ENCODE peak calls at places on chromosomes 1 and 21, in ten cellular contexts. C is bronchial epithelial cell, K is upper lobe of right lung, Y is HL-60, N is prostate gland, G is aorta, Z is astrocyte of the spinal cord, E is IMR-90, B is fibroblast of mammary gland, L is mammary epithelial cell. P is an unnamed sample.

GRCh38 chr1:7249516-7249915 is 464.3 kb downstream of the CAMTA1 start:
- DNase-seq in C (no peak), K (no peak), Y (no peak), N (no peak), G (no peak), Z (no peak), E (no peak), B (no peak), L (no peak), P (no peak)

GRCh38 chr1:151273924-151274466 is 8.1 kb upstream of the ZNF687 start:
- DNase-seq in C (no peak), K (no peak), Y (no peak), N (no peak), G (no peak), Z (no peak), E (no peak), B (no peak), L (no peak), P (no peak)

GRCh38 chr21:29258626-29259335 is 39.9 kb upstream of the BACH1 start:
- DNase-seq in C (peak), K (no peak), Y (no peak), N (peak), G (no peak), Z (peak), E (peak), B (peak), L (peak), P (peak)

GRCh38 chr1:19734056-19734455 is 65.7 kb downstream of the TMCO4 start:
- DNase-seq in C (no peak), K (no peak), Y (no peak), N (no peak), G (no peak), Z (peak), E (no peak), B (no peak), L (no peak), P (no peak)

GRCh38 chr21:39938086-39938611 is 70.9 kb downstream of the PCP4 start:
- DNase-seq in C (no peak), K (no peak), Y (no peak), N (peak), G (no peak), Z (no peak), E (no peak), B (no peak), L (no peak), P (no peak)

GRCh38 chr1:155254714-155255242 is 505 bp downstream of the ENTREP3 start:
- DNase-seq in C (no peak), K (peak), Y (no peak), N (no peak), G (peak), Z (peak), E (no peak), B (no peak), L (no peak), P (no peak)

GRCh38 chr1:216562383-216562782 is 139.1 kb upstream of the USH2A start:
- DNase-seq in C (no peak), K (no peak), Y (no peak), N (no peak), G (no peak), Z (no peak), E (peak), B (no peak), L (no peak), P (no peak)

GRCh38 chr1:60819302-60819701 is 263.1 kb upstream of the NFIA start:
- DNase-seq in C (no peak), K (no peak), Y (no peak), N (no peak), G (no peak), Z (no peak), E (no peak), B (no peak), L (no peak), P (no peak)

GRCh38 chr1:182756423-182756822 is 33.1 kb upstream of the NPL start:
- DNase-seq in C (no peak), K (no peak), Y (no peak), N (no peak), G (no peak), Z (no peak), E (no peak), B (no peak), L (no peak), P (no peak)

GRCh38 chr1:117077267-117077666 is 17.1 kb downstream of the TTF2 start:
- DNase-seq in C (peak), K (no peak), Y (no peak), N (no peak), G (no peak), Z (peak), E (peak), B (peak), L (peak), P (peak)

GRCh38 chr1:210817385-210818275 is 316.3 kb downstream of the KCNH1 start:
- DNase-seq in C (no peak), K (no peak), Y (no peak), N (no peak), G (no peak), Z (no peak), E (no peak), B (no peak), L (no peak), P (no peak)

GRCh38 chr1:63524166-63524565 is 841 bp downstream of the EFCAB7 start:
- DNase-seq in C (no peak), K (no peak), Y (no peak), N (no peak), G (no peak), Z (no peak), E (no peak), B (peak), L (no peak), P (no peak)

GRCh38 chr1:91555074-91555730 is 54.6 kb downstream of the CDC7 start:
- DNase-seq in C (peak), K (no peak), Y (no peak), N (no peak), G (no peak), Z (peak), E (peak), B (peak), L (no peak), P (no peak)

GRCh38 chr1:6126521-6127067 is 53.5 kb downstream of the CHD5 start:
- DNase-seq in C (no peak), K (peak), Y (no peak), N (no peak), G (peak), Z (no peak), E (no peak), B (no peak), L (no peak), P (no peak)

GRCh38 chr1:105838071-105838470 is 1218.4 kb upstream of the PRMT6 start:
- DNase-seq in C (no peak), K (no peak), Y (no peak), N (no peak), G (no peak), Z (no peak), E (no peak), B (no peak), L (no peak), P (no peak)

GRCh38 chr1:19376428-19377372 is 64.6 kb downstream of the SLC66A1 start:
- DNase-seq in C (no peak), K (no peak), Y (no peak), N (no peak), G (no peak), Z (no peak), E (no peak), B (no peak), L (no peak), P (no peak)

GRCh38 chr1:100671604-100672003 is 47.9 kb upstream of the VCAM1 start:
- DNase-seq in C (peak), K (no peak), Y (no peak), N (no peak), G (no peak), Z (no peak), E (peak), B (peak), L (peak), P (peak)

GRCh38 chr1:55071477-55071876 is 32.1 kb downstream of the PCSK9 start:
- DNase-seq in C (peak), K (no peak), Y (no peak), N (no peak), G (no peak), Z (peak), E (peak), B (peak), L (peak), P (peak)

GRCh38 chr1:184755226-184756065 is 788 bp upstream of the EDEM3 start:
- DNase-seq in C (peak), K (no peak), Y (no peak), N (no peak), G (no peak), Z (peak), E (no peak), B (peak), L (no peak), P (no peak)

GRCh38 chr1:31382379-31382989 is 9.6 kb upstream of the FABP3 start:
- DNase-seq in C (no peak), K (no peak), Y (no peak), N (no peak), G (no peak), Z (no peak), E (no peak), B (no peak), L (no peak), P (no peak)

GRCh38 chr1:171798760-171799159 is 17.3 kb downstream of the METTL13 start:
- DNase-seq in C (no peak), K (no peak), Y (no peak), N (no peak), G (no peak), Z (no peak), E (no peak), B (peak), L (no peak), P (no peak)

GRCh38 chr1:165355221-165355976 is 1.1 kb downstream of the LMX1A start:
- DNase-seq in C (no peak), K (no peak), Y (no peak), N (no peak), G (no peak), Z (no peak), E (no peak), B (no peak), L (no peak), P (no peak)

GRCh38 chr1:57835620-57836019 is 411.8 kb upstream of the DAB1 start:
- DNase-seq in C (no peak), K (no peak), Y (no peak), N (no peak), G (no peak), Z (peak), E (no peak), B (no peak), L (peak), P (no peak)

GRCh38 chr1:50667710-50668356 is 244.6 kb upstream of the DMRTA2 start:
- DNase-seq in C (no peak), K (no peak), Y (no peak), N (no peak), G (no peak), Z (peak), E (peak), B (peak), L (no peak), P (no peak)

GRCh38 chr21:28949318-28949717 is 43.4 kb downstream of the LTN1 start:
- DNase-seq in C (no peak), K (no peak), Y (no peak), N (no peak), G (no peak), Z (no peak), E (no peak), B (no peak), L (no peak), P (no peak)

GRCh38 chr1:57089855-57090254 is 124.0 kb upstream of the C8B start:
- DNase-seq in C (no peak), K (no peak), Y (no peak), N (no peak), G (no peak), Z (no peak), E (no peak), B (no peak), L (no peak), P (no peak)

GRCh38 chr1:156746716-156747631 is 4.5 kb downstream of the HDGF start:
- DNase-seq in C (peak), K (peak), Y (peak), N (peak), G (peak), Z (peak), E (peak), B (peak), L (peak), P (peak)

GRCh38 chr1:203072911-203073310 is 12.9 kb downstream of the MYOG start:
- DNase-seq in C (no peak), K (no peak), Y (no peak), N (no peak), G (no peak), Z (peak), E (peak), B (peak), L (peak), P (no peak)

GRCh38 chr1:86380257-86380861 is 15.8 kb downstream of the ODF2L start:
- DNase-seq in C (peak), K (no peak), Y (no peak), N (no peak), G (no peak), Z (peak), E (peak), B (peak), L (peak), P (peak)

GRCh38 chr1:53482441-53483153 is 23.4 kb downstream of the DMRTB1 start:
- DNase-seq in C (peak), K (no peak), Y (no peak), N (no peak), G (peak), Z (no peak), E (no peak), B (no peak), L (no peak), P (no peak)

GRCh38 chr1:12544992-12545391 is 73.0 kb downstream of the DHRS3 start:
- DNase-seq in C (no peak), K (peak), Y (no peak), N (no peak), G (no peak), Z (no peak), E (no peak), B (no peak), L (no peak), P (no peak)

GRCh38 chr1:157968503-157968902 is 24.9 kb upstream of the KIRREL1 start:
- DNase-seq in C (peak), K (no peak), Y (no peak), N (no peak), G (peak), Z (peak), E (peak), B (peak), L (peak), P (peak)

GRCh38 chr21:17981060-17981459 is 161.9 kb upstream of the C21orf91 start:
- DNase-seq in C (no peak), K (no peak), Y (no peak), N (no peak), G (no peak), Z (no peak), E (no peak), B (no peak), L (no peak), P (no peak)

GRCh38 chr1:179591592-179592580 is at the start of gene TDRD5:
- DNase-seq in C (no peak), K (peak), Y (no peak), N (no peak), G (no peak), Z (no peak), E (no peak), B (no peak), L (no peak), P (no peak)

GRCh38 chr1:228370941-228371740 is 35.5 kb downstream of the TRIM11 start:
- DNase-seq in C (no peak), K (peak), Y (no peak), N (no peak), G (peak), Z (no peak), E (no peak), B (no peak), L (no peak), P (no peak)

GRCh38 chr1:208025036-208025435 is 114.1 kb upstream of the CD34 start:
- DNase-seq in C (no peak), K (peak), Y (no peak), N (no peak), G (peak), Z (peak), E (no peak), B (peak), L (no peak), P (no peak)

GRCh38 chr1:116153692-116154031 is 42.5 kb downstream of the MAB21L3 start:
- DNase-seq in C (no peak), K (no peak), Y (no peak), N (no peak), G (no peak), Z (no peak), E (no peak), B (no peak), L (no peak), P (no peak)

GRCh38 chr1:47510282-47510811 is 72.5 kb downstream of the FOXD2 start:
- DNase-seq in C (no peak), K (no peak), Y (no peak), N (no peak), G (no peak), Z (no peak), E (no peak), B (no peak), L (no peak), P (no peak)

GRCh38 chr1:47511825-47512224 is 74.0 kb downstream of the FOXD2 start:
- DNase-seq in C (no peak), K (no peak), Y (no peak), N (no peak), G (no peak), Z (no peak), E (no peak), B (no peak), L (no peak), P (no peak)

GRCh38 chr1:47507921-47508894 is 70.4 kb downstream of the FOXD2 start:
- DNase-seq in C (no peak), K (peak), Y (no peak), N (peak), G (peak), Z (no peak), E (no peak), B (no peak), L (no peak), P (no peak)

GRCh38 chr1:47507140-47507539 is 69.3 kb downstream of the FOXD2 start:
- DNase-seq in C (peak), K (no peak), Y (no peak), N (no peak), G (no peak), Z (no peak), E (no peak), B (no peak), L (no peak), P (no peak)

DNA sequence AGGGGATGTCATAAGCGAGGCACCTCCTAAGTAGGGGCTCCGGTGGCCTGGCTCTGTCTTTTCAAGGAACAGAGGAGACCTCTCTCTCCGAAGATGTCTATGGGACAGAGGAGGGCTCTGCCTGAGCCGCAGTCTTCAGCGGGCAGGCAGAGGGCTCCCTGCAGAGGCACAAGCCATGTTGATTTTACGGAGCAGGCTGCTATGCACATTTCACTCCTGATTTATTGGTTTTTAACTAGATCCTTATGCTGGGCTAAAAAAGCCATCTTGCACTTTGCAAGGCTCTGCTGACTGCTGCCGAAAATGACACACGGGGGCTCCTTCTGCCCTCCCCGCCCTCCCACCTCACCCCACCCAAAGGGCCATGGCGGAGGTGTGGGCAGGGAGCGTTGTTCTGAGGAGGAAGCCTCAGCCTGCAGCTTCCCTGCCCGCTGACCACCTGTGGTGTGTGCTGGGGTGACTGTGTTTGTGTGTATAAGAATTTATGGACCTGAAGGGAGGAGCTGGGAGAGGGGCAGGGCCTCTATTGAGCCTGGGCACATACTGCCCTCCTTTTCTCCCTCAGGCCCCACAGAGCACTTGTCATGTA is 71.2 kb downstream of the FOXD2 start:
- DNase-seq in C (no peak), K (no peak), Y (no peak), N (no peak), G (no peak), Z (peak), E (no peak), B (peak), L (no peak), P (peak)
- H3K4me3 ChIP-seq in C (no peak), K (peak), Y (no peak), N (peak), G (no peak), Z (no peak), E (no peak), B (no peak), L (no peak), P (no peak)

GRCh38 chr1:109274533-109275476 is 8.1 kb downstream of the PSRC1 start:
- DNase-seq in C (peak), K (peak), Y (no peak), N (peak), G (no peak), Z (peak), E (peak), B (no peak), L (peak), P (peak)

GRCh38 chr1:109272831-109273547 is 10.0 kb downstream of the PSRC1 start:
- DNase-seq in C (no peak), K (no peak), Y (no peak), N (no peak), G (no peak), Z (no peak), E (no peak), B (no peak), L (peak), P (no peak)

GRCh38 chr1:109272021-109272799 is 10.7 kb downstream of the PSRC1 start:
- DNase-seq in C (no peak), K (no peak), Y (no peak), N (no peak), G (no peak), Z (no peak), E (no peak), B (no peak), L (no peak), P (no peak)

GRCh38 chr1:109275706-109276345 is 7.1 kb downstream of the PSRC1 start:
- DNase-seq in C (peak), K (no peak), Y (no peak), N (no peak), G (no peak), Z (peak), E (peak), B (peak), L (peak), P (no peak)

DNA sequence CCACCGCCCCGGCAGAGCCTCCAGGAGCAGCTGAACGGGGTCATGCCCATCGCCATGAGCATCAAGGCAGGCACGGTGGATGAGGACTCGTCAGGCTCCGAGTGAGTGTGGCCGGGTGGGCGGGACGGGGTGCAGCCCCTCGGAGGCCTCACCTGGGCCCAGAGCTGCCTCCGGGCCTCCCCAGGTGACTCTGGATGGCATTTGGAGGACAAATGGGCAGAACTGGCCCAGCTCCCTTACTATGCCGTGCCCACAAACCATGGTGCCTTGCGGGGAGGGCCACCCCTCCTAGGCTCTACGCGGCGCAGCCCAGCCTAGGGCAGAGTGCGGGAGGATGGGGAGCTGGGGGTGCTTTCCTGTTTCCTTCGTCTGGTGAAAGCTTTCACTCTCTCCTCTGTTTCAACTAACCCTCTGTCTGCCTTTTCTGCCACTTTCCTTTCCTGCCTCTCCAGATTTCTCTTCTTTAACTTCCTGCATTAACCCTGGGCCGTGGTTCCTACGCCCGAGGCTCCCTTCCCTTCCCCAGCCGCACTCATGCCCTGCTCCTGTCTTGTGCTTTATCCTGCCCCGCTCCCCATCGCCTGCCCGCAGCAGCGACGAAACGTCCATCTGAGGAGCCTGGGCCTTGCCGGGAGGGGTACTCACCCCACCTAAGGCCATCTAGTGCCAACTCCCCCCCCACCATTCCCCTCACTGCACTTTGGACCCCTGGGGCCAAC is 9.2 kb downstream of the PSRC1 start:
- DNase-seq in C (no peak), K (no peak), Y (no peak), N (no peak), G (no peak), Z (no peak), E (no peak), B (no peak), L (no peak), P (no peak)
- H3K4me3 ChIP-seq in C (peak), K (peak), Y (no peak), N (no peak), G (no peak), Z (no peak), E (no peak), B (no peak), L (peak), P (no peak)

GRCh38 chr21:45350206-45350854 is 54.6 kb upstream of the COL18A1 start:
- DNase-seq in C (no peak), K (no peak), Y (no peak), N (no peak), G (no peak), Z (no peak), E (no peak), B (no peak), L (no peak), P (no peak)
- H3K4me3 ChIP-seq in C (no peak), K (no peak), Y (no peak), N (no peak), G (no peak), Z (no peak), E (no peak), B (no peak), L (no peak), P (no peak)

GRCh38 chr1:167629681-167630567 is at the start of gene RCSD1:
- DNase-seq in C (no peak), K (peak), Y (peak), N (no peak), G (peak), Z (no peak), E (no peak), B (no peak), L (peak), P (no peak)

GRCh38 chr1:167630568-167631385 is 745 bp downstream of the RCSD1 start:
- DNase-seq in C (no peak), K (no peak), Y (peak), N (no peak), G (no peak), Z (no peak), E (no peak), B (no peak), L (no peak), P (no peak)

GRCh38 chr1:167627865-167628641 is 2.0 kb upstream of the RCSD1 start:
- DNase-seq in C (no peak), K (no peak), Y (peak), N (no peak), G (no peak), Z (no peak), E (no peak), B (no peak), L (no peak), P (no peak)

GRCh38 chr1:167627615-167627864 is 2.5 kb upstream of the RCSD1 start:
- DNase-seq in C (no peak), K (no peak), Y (peak), N (no peak), G (no peak), Z (no peak), E (no peak), B (no peak), L (no peak), P (no peak)

GRCh38 chr1:167628754-167629515 is 1.1 kb upstream of the RCSD1 start:
- DNase-seq in C (no peak), K (no peak), Y (no peak), N (no peak), G (no peak), Z (no peak), E (no peak), B (no peak), L (no peak), P (no peak)
- H3K4me3 ChIP-seq in C (no peak), K (peak), Y (peak), N (no peak), G (no peak), Z (no peak), E (no peak), B (no peak), L (no peak), P (no peak)

P was measured in fibroblast of villous mesenchyme.